ENCODE peak calls at places on chromosomes 12 and 14, in ten cellular contexts. Y is stimulated activated CD4-positive, alpha-beta T cell treated with anti-CD3 and anti-CD28 coated beads, Interleukin-1b, Interleukin-23, amount 100 ng/mL, for 48 hours; X is stimulated activated naive B cell treated with anti-CD40 and anti-IgM and Interleukin-4, amounts not matched to agents 10 μg/mL and 1 μg/mL and 100 μg/mL, for 72 hours; E is HAP-1; H is kidney glomerular epithelial cell; B is ovary; Z is NCI-H748 treated with DMSO at 0.1 percent for 48 hours; Q is T follicular helper cell; O is fibroblast of the aortic adventitia; L is iris pigment epithelial cell. T is an unnamed sample.

GRCh38 chr14:22824711-22825359 is 4.9 kb upstream of the MRPL52 start:
- DNase-seq in Y (no peak), X (no peak), E (no peak), H (peak), B (no peak), Z (no peak), Q (no peak), O (peak), L (peak), T (peak)

GRCh38 chr12:110555509-110556406 is 27.4 kb downstream of the PPTC7 start:
- DNase-seq in Y (no peak), X (no peak), E (no peak), H (peak), B (no peak), Z (no peak), Q (no peak), O (peak), L (peak), T (peak)

GRCh38 chr12:26135010-26135420 is 10.2 kb upstream of the BHLHE41 start:
- DNase-seq in Y (no peak), X (no peak), E (no peak), H (peak), B (peak), Z (no peak), Q (no peak), O (no peak), L (peak), T (no peak)

GRCh38 chr12:129819391-129819790 is 84.4 kb downstream of the TMEM132D start:
- DNase-seq in Y (no peak), X (no peak), E (no peak), H (peak), B (no peak), Z (no peak), Q (no peak), O (no peak), L (peak), T (no peak)

GRCh38 chr14:105449276-105450122 is 25.1 kb upstream of the CRIP2 start:
- DNase-seq in Y (no peak), X (no peak), E (no peak), H (no peak), B (no peak), Z (no peak), Q (no peak), O (no peak), L (no peak), T (no peak)

GRCh38 chr14:99966912-99967311 is 98.3 kb upstream of the EVL start:
- DNase-seq in Y (no peak), X (no peak), E (no peak), H (no peak), B (no peak), Z (no peak), Q (no peak), O (no peak), L (no peak), T (no peak)

GRCh38 chr14:102514987-102515733 is 5.6 kb upstream of the ANKRD9 start:
- DNase-seq in Y (no peak), X (no peak), E (no peak), H (no peak), B (no peak), Z (no peak), Q (no peak), O (no peak), L (no peak), T (peak)

GRCh38 chr14:100487304-100487703 is 99.9 kb downstream of the BEGAIN start:
- DNase-seq in Y (no peak), X (no peak), E (no peak), H (no peak), B (no peak), Z (no peak), Q (no peak), O (no peak), L (no peak), T (no peak)

GRCh38 chr12:103962493-103962892 is 3.2 kb upstream of the TDG start:
- DNase-seq in Y (no peak), X (no peak), E (no peak), H (no peak), B (no peak), Z (no peak), Q (no peak), O (no peak), L (no peak), T (no peak)

GRCh38 chr14:20630340-20631022 is 11.0 kb downstream of the OR6S1 start:
- DNase-seq in Y (peak), X (no peak), E (peak), H (peak), B (peak), Z (peak), Q (peak), O (peak), L (peak), T (no peak)

GRCh38 chr14:94174622-94175402 is 690 bp downstream of the PPP4R4 start:
- DNase-seq in Y (no peak), X (no peak), E (peak), H (no peak), B (peak), Z (no peak), Q (no peak), O (no peak), L (no peak), T (no peak)

T was measured in osteoblast.